ENCODE peak calls at places on chromosomes 12 and 14, in nine cellular contexts. H, M, Q, D, E, P, O, Y and T are unnamed samples.
A peak's percentile ranks its signal among the peaks of the same experiment; 100 is the strongest.

GRCh38 chr12:117261267-117261666 is 71.0 kb upstream of the FBXO21 start:
- DNase-seq in D (no peak), H (no peak), Y (no peak), O (no peak), P (no peak), M (no peak), Q (peak; percentile 4), E (no peak), T (no peak)

GRCh38 chr12:69136931-69137613 is 102.3 kb upstream of the CPSF6 start:
- DNase-seq in M (no peak), Y (no peak), H (no peak), O (no peak), D (no peak), Q (no peak), P (no peak), E (no peak), T (no peak)

GRCh38 chr12:96516472-96517417 is 27.4 kb downstream of the CFAP54 start:
- DNase-seq in H (peak; percentile 45), Y (peak; percentile 51), Q (peak; percentile 66), E (peak; percentile 94), D (peak; percentile 56), M (peak; percentile 43), P (peak; percentile 63), O (peak; percentile 95), T (peak; percentile 88)

GRCh38 chr12:92634730-92635129 is 68.1 kb upstream of the PLEKHG7 start:
- DNase-seq in H (no peak), M (no peak), O (no peak), E (no peak), D (no peak), P (no peak), Y (no peak), Q (no peak), T (no peak)

GRCh38 chr12:26700430-26700829 is 132.6 kb downstream of the ITPR2 start:
- DNase-seq in H (no peak), Q (no peak), E (no peak), Y (no peak), M (no peak), O (no peak), D (no peak), P (no peak), T (peak; percentile 39)

GRCh38 chr12:132761032-132761910 is at the start of gene ANKLE2:
- DNase-seq in P (no peak), H (peak; percentile 91), Q (no peak), O (no peak), D (peak; percentile 42), M (peak; percentile 23), E (peak; percentile 52), Y (peak; percentile 79), T (peak; percentile 90)

GRCh38 chr12:131090254-131091210 is 136.8 kb downstream of the ADGRD1 start:
- DNase-seq in Y (no peak), Q (no peak), M (no peak), D (no peak), P (no peak), O (no peak), E (no peak), H (no peak), T (no peak)

GRCh38 chr12:26848156-26848825 is 15.3 kb upstream of the ITPR2 start:
- DNase-seq in H (no peak), Q (no peak), O (no peak), M (no peak), E (no peak), P (no peak), D (no peak), Y (no peak), T (no peak)

GRCh38 chr14:81269100-81269978 is 48.6 kb upstream of the GTF2A1 start:
- DNase-seq in Y (peak; percentile 62), O (peak; percentile 26), H (peak; percentile 74), Q (peak; percentile 56), P (no peak), D (peak; percentile 77), E (peak; percentile 69), M (peak; percentile 70), T (peak; percentile 63)

GRCh38 chr12:27901959-27902358 is 70.6 kb downstream of the PTHLH start:
- DNase-seq in Q (no peak), D (no peak), M (no peak), E (no peak), P (no peak), Y (no peak), H (no peak), O (no peak), T (no peak)

GRCh38 chr12:17335487-17335886 is 729.5 kb upstream of the LMO3 start:
- DNase-seq in M (no peak), Q (no peak), D (no peak), H (no peak), P (no peak), Y (no peak), O (no peak), E (no peak), T (no peak)

DNA sequence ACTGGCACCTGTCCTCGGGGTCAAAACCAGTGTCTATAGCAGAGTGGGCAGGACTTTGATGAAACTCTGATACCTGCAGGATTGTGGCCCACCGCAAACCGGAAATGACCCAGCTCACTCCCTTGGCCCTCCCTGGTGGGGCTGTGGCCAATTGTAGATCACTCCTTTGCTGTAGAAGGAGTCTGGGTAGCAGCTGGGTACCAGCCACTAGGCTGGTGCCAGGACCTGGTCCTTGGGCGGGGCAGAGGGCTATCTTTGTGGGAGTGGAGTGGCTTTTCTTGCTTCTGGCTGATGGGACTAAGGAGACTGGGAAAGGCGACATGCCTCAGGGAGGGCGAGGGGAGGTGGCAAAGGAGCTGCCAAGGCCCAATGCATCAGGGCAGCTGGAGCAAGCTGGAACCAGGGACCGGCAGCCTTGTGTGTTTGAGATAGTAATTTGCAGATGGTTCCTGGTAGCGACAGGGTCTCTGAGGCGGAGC is 435 bp upstream of the TMEM63C start:
- DNase-seq in Y (no peak), Q (no peak), E (no peak), M (no peak), D (no peak), O (no peak), P (no peak), H (no peak), T (no peak)
- H3K4me3 ChIP-seq in Y (no peak overlapping the region), Q (peak overlapping the region; percentile 68), E (no peak overlapping the region), M (no peak overlapping the region), D (peak overlapping the region; percentile 66), O (peak overlapping the region; percentile 53), P (peak overlapping the region; percentile 11), H (peak overlapping the region; percentile 63), T (no peak overlapping the region)

GRCh38 chr12:84411031-84411430 is 501.6 kb downstream of the SLC6A15 start:
- DNase-seq in E (no peak), D (no peak), Y (no peak), O (no peak), H (no peak), Q (no peak), M (no peak), P (no peak), T (no peak)

GRCh38 chr12:84413656-84414055 is 498.9 kb downstream of the SLC6A15 start:
- DNase-seq in Y (no peak), P (no peak), M (no peak), E (no peak), D (no peak), H (no peak), Q (no peak), O (no peak), T (no peak)

DNA sequence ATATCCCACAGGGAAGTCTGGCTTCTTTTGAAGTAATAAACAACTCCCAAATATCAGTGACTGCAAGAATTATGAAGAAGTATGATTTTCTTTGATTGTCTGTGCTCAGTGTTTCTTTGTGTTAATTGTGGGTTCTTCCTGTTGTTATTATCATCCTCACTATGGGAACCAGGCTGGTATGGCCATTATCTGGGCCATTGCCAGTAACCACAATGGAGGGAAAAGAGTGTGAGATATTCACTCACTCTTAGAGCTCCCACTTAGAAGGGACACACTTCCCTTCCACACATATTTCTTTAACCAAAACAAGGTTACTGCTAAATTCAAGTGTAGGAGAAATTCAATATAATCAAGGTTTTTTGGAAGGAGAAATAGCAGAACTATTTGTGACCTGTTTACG is 503.7 kb downstream of the SLC6A15 start:
- DNase-seq in Y (no peak), Q (no peak), O (no peak), E (no peak), M (no peak), D (no peak), P (no peak), H (no peak), T (no peak)
- TF ChIP-seq MAX in Y (no peak), Q (no peak), O (no peak), E (no peak), M (no peak), D (no peak), P (no peak), H (no peak), T (no peak)

GRCh38 chr14:53946404-53947400 is 9.9 kb downstream of the BMP4 start:
- DNase-seq in P (no peak), E (no peak), D (no peak), H (peak; percentile 51), O (no peak), Y (no peak), M (no peak), Q (no peak), T (no peak)
- H3K4me3 ChIP-seq in P (peak overlapping the region; percentile 53), E (no peak overlapping the region), D (no peak overlapping the region), H (no peak overlapping the region), O (no peak overlapping the region), Y (no peak overlapping the region), M (no peak overlapping the region), Q (no peak overlapping the region), T (no peak overlapping the region)

GRCh38 chr12:12811343-12811742 is 1.8 kb upstream of the DDX47 start:
- DNase-seq in D (no peak), P (no peak), Q (no peak), H (no peak), M (no peak), O (no peak), Y (no peak), E (no peak), T (no peak)

GRCh38 chr12:12810507-12811143 is 2.5 kb upstream of the DDX47 start:
- DNase-seq in O (no peak), D (no peak), Q (no peak), P (no peak), H (no peak), Y (no peak), M (no peak), E (no peak), T (no peak)

GRCh38 chr12:12806784-12807516 is 6.2 kb upstream of the DDX47 start:
- DNase-seq in Q (no peak), Y (no peak), H (no peak), O (no peak), D (no peak), M (no peak), E (peak; percentile 24), P (no peak), T (no peak)

GRCh38 chr12:12804432-12804886 is 8.7 kb upstream of the DDX47 start:
- DNase-seq in H (no peak), P (no peak), E (peak; percentile 68), Y (no peak), M (peak; percentile 36), O (no peak), Q (peak; percentile 70), D (peak; percentile 86), T (no peak)

DNA sequence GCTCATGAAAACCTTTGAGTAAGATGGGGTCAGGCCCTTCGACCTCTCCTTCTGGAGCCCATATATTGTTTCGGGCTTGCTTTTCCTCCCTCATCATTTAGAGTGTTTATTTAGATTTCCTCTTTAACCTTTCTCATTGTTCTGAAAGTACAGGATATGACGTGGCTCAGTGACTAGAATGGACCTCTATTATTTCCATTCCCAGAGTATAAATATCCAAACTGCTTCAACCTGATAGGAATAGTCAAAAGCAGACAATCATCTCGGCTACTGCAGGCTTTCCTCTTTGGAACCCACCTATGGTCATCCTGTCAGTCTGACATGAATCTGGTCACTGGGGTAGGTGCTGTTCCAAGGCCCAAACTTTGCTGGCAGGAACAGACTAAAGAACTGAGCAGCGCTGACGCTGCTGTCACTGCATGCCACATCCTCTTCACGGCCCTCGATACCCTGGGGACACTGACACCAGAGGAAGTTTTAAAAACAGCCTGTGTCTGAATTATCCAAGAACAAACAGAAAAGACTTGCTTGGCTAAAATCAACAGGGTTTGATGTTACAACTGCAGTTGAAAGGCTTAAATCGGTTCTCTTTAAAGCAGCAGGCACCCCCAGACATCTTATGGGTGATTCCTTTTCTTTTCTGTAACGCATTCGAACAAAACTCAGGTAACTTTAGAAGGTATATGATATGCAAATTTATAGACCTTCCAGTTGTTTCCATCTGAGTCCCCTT is 5.0 kb upstream of the DDX47 start:
- DNase-seq in E (peak; percentile 95), Y (no peak), D (no peak), Q (no peak), M (no peak), P (no peak), O (peak; percentile 80), H (no peak), T (peak; percentile 85)
- TF ChIP-seq MAX in E (no peak), Y (no peak), D (peak; percentile 30), Q (no peak), M (no peak), P (no peak), O (no peak), H (no peak), T (peak; percentile 48)